ENCODE peak calls at places on chromosomes 12 and 14, in seven cellular contexts. I is ureter; N is activated naive CD8-positive, alpha-beta T cell treated with anti-CD3 and anti-CD28 coated beads, Interleukin-2, amount 50 U/mL, for 24 hours; F is breast epithelium; V is occipital lobe; W is stimulated activated CD4-positive, alpha-beta T cell treated with anti-CD3 and anti-CD28 coated beads, Interleukin-2, amount 100 ng/mL, for 48 hours; T is SJCRH30. D is an unnamed sample.

GRCh38 chr12:31245822-31246469 is 80.0 kb downstream of the SINHCAF start:
- DNase-seq in V (no peak), N (no peak), W (no peak), F (no peak), I (no peak), T (peak; percentile 59), D (no peak)

GRCh38 chr12:131220007-131220685 is 266.4 kb downstream of the ADGRD1 start:
- DNase-seq in N (no peak), T (peak; percentile 31), I (no peak), F (no peak), V (no peak), W (no peak), D (no peak)

GRCh38 chr14:101975231-101975630 is 10.9 kb downstream of the DYNC1H1 start:
- DNase-seq in I (no peak), N (no peak), T (no peak), W (no peak), V (no peak), F (no peak), D (no peak)

GRCh38 chr14:26281280-26281998 is 316.4 kb downstream of the NOVA1 start:
- DNase-seq in T (no peak), V (no peak), I (no peak), N (no peak), W (no peak), F (peak; percentile 21), D (peak; percentile 33)

GRCh38 chr12:132094269-132094891 is 49.7 kb downstream of the DDX51 start:
- DNase-seq in T (no peak), W (no peak), I (no peak), V (no peak), N (no peak), F (no peak), D (no peak)

GRCh38 chr14:70036665-70037064 is 152.1 kb downstream of the SLC8A3 start:
- DNase-seq in T (peak; percentile 46), V (no peak), F (no peak), W (no peak), N (no peak), I (no peak), D (peak; percentile 13)

GRCh38 chr12:3313655-3314305 is 177.2 kb upstream of the PRMT8 start:
- DNase-seq in I (no peak), T (peak; percentile 72), F (no peak), V (no peak), N (peak; percentile 6), W (no peak), D (peak; percentile 63)

GRCh38 chr12:109130755-109131521 is 14.6 kb downstream of the ACACB start:
- DNase-seq in F (no peak), W (no peak), I (no peak), T (peak; percentile 72), V (peak; percentile 9), N (no peak), D (no peak)

GRCh38 chr12:94286580-94287244 is 138.3 kb downstream of the PLXNC1 start:
- DNase-seq in F (no peak), T (no peak), V (no peak), W (no peak), N (no peak), I (no peak), D (no peak)

GRCh38 chr12:124456652-124457152 is 110.7 kb downstream of the NCOR2 start:
- DNase-seq in T (no peak), I (no peak), N (peak; percentile 41), W (no peak), F (no peak), V (no peak), D (no peak)

GRCh38 chr12:131900397-131900796 is 6.0 kb downstream of the ULK1 start:
- DNase-seq in N (no peak), I (no peak), W (no peak), T (no peak), V (no peak), F (no peak), D (no peak)

GRCh38 chr12:116766285-116766684 is 28.2 kb downstream of the RNFT2 start:
- DNase-seq in N (no peak), W (no peak), F (no peak), I (no peak), T (no peak), V (no peak), D (no peak)

GRCh38 chr14:23364604-23365352 is at the start of gene EFS:
- DNase-seq in W (no peak), N (no peak), T (peak; percentile 43), I (peak; percentile 70), F (peak; percentile 39), V (no peak), D (no peak)

GRCh38 chr12:89949457-89950195 is 241.0 kb upstream of the ATP2B1 start:
- DNase-seq in F (no peak), T (no peak), N (peak; percentile 29), W (no peak), V (no peak), I (no peak), D (no peak)

GRCh38 chr12:68352067-68352466 is 19.9 kb upstream of the MDM1 start:
- DNase-seq in V (no peak), N (no peak), I (no peak), F (no peak), W (no peak), T (no peak), D (no peak)

GRCh38 chr12:108449478-108449877 is 65.6 kb upstream of the FICD start:
- DNase-seq in V (no peak), T (no peak), N (no peak), W (no peak), I (no peak), F (no peak), D (no peak)

GRCh38 chr14:51318777-51319176 is 78.7 kb downstream of the TMX1 start:
- DNase-seq in I (no peak), N (no peak), V (no peak), T (no peak), F (no peak), W (no peak), D (no peak)

D was measured in ACHN.